ENCODE peak calls at places on chromosome 2, in eight cellular contexts. Y is RCC 7860; P is glomerular endothelial cell; D is iris pigment epithelial cell; J is NCI-H2029 treated with DMSO at 0.1 percent for 48 hours; G is stimulated activated CD4-positive, alpha-beta T cell treated with anti-CD3 and anti-CD28 coated beads, Interleukin-1b, Interleukin-23, amount 100 ng/mL, for 48 hours; U is mesothelial cell of epicardium; B is Panc1. L is an unnamed sample.

GRCh38 chr2:128549646-128550260 is 231.1 kb upstream of the HS6ST1 start:
- DNase-seq in G (no peak), P (no peak), Y (no peak), B (no peak), U (no peak), J (no peak), D (no peak), L (no peak)

GRCh38 chr2:41867553-41867952 is 180.3 kb upstream of the PKDCC start:
- DNase-seq in J (no peak), G (no peak), B (no peak), P (no peak), U (no peak), D (peak), Y (no peak), L (no peak)

GRCh38 chr2:119700866-119701265 is 21.9 kb downstream of the TMEM177 start:
- DNase-seq in J (no peak), U (no peak), D (no peak), G (no peak), P (no peak), Y (no peak), B (no peak), L (no peak)

GRCh38 chr2:70086278-70086837 is 919 bp upstream of the PCBP1 start:
- DNase-seq in U (peak), D (peak), J (peak), Y (no peak), G (peak), B (peak), P (peak), L (peak)

GRCh38 chr2:105910497-105911238 is 166.0 kb downstream of the NCK2 start:
- DNase-seq in P (no peak), D (peak), G (no peak), U (no peak), B (no peak), J (no peak), Y (no peak), L (no peak)

GRCh38 chr2:80281083-80281482 is 23.5 kb downstream of the LRRTM1 start:
- DNase-seq in D (no peak), G (no peak), J (no peak), P (no peak), B (no peak), Y (no peak), U (no peak), L (no peak)

GRCh38 chr2:222568866-222569265 is 87.0 kb downstream of the FARSB start:
- DNase-seq in J (peak), B (no peak), Y (no peak), U (no peak), G (no peak), D (peak), P (no peak), L (peak)

GRCh38 chr2:24981742-24982141 is 10.0 kb upstream of the DNAJC27 start:
- DNase-seq in D (no peak), U (no peak), Y (no peak), J (no peak), B (no peak), P (no peak), G (no peak), L (no peak)

GRCh38 chr2:28322887-28323483 is 69.7 kb upstream of the FOSL2 start:
- DNase-seq in U (no peak), G (no peak), D (peak), B (no peak), Y (no peak), P (no peak), J (no peak), L (no peak)

GRCh38 chr2:47225061-47225783 is 70.1 kb upstream of the STPG4 start:
- DNase-seq in D (peak), U (no peak), J (peak), Y (peak), P (peak), B (peak), G (no peak), L (peak)

GRCh38 chr2:240713071-240713927 is 21.6 kb downstream of the AQP12A start:
- DNase-seq in B (no peak), P (no peak), J (no peak), G (no peak), Y (no peak), U (no peak), D (no peak), L (no peak)

GRCh38 chr2:69565431-69565839 is 78.1 kb downstream of the AAK1 start:
- DNase-seq in G (peak), D (peak), B (peak), J (no peak), Y (no peak), P (no peak), U (no peak), L (peak)

GRCh38 chr2:203636896-203637818 is 69.3 kb upstream of the CD28 start:
- DNase-seq in D (peak), B (no peak), U (no peak), P (no peak), G (no peak), J (no peak), Y (no peak), L (peak)

GRCh38 chr2:177242136-177242987 is 22.2 kb downstream of the NFE2L2 start:
- DNase-seq in G (no peak), U (no peak), B (peak), P (peak), D (peak), J (peak), Y (peak), L (peak)

GRCh38 chr2:95260028-95261023 is 13.9 kb upstream of the PROM2 start:
- DNase-seq in G (no peak), B (no peak), Y (no peak), D (peak), P (no peak), U (no peak), J (no peak), L (peak)

GRCh38 chr2:69046221-69046662 is 33.3 kb downstream of the ANTXR1 start:
- DNase-seq in J (no peak), G (no peak), U (no peak), B (peak), D (peak), Y (peak), P (peak), L (peak)